ENCODE peak calls at places on chromosome 18, in four cellular contexts. R is HCT116, J is Panc1, Y is K562. C is an unnamed sample.

GRCh38 chr18:13388586-13389490 is 170.3 kb downstream of the LDLRAD4 start:
- DNase-seq in R (no peak), J (no peak), Y (no peak), C (no peak)

GRCh38 chr18:22267697-22268096 is 98.3 kb downstream of the GATA6 start:
- DNase-seq in R (no peak), J (no peak), Y (no peak), C (no peak)

GRCh38 chr18:31217038-31217437 is 54.4 kb upstream of the DSC1 start:
- DNase-seq in R (no peak), J (no peak), Y (no peak), C (no peak)

GRCh38 chr18:74683573-74683972 is 85.9 kb downstream of the ZNF407 start:
- DNase-seq in R (no peak), J (no peak), Y (no peak), C (no peak)

GRCh38 chr18:13112982-13113381 is 105.6 kb upstream of the LDLRAD4 start:
- DNase-seq in R (peak; percentile 2), J (no peak), Y (peak; percentile 75), C (peak; percentile 81)

GRCh38 chr18:31498450-31499156 is 626 bp downstream of the DSG2 start:
- DNase-seq in R (no peak), J (no peak), Y (peak; percentile 29), C (no peak)

GRCh38 chr18:77478619-77479018 is 229.0 kb downstream of the GALR1 start:
- DNase-seq in R (no peak), J (peak; percentile 8), Y (no peak), C (peak; percentile 3)

GRCh38 chr18:48540329-48541025 is 1.6 kb downstream of the CTIF start:
- DNase-seq in R (no peak), J (no peak), Y (peak; percentile 70), C (peak; percentile 57)

GRCh38 chr18:58447342-58448190 is 181.3 kb downstream of the ALPK2 start:
- DNase-seq in R (no peak), J (no peak), Y (no peak), C (no peak)

GRCh38 chr18:44679912-44680270 is 797 bp upstream of the SETBP1 start:
- DNase-seq in R (no peak), J (no peak), Y (no peak), C (no peak)

GRCh38 chr18:39773656-39774055 is 2181.4 kb upstream of the PIK3C3 start:
- DNase-seq in R (no peak), J (no peak), Y (no peak), C (no peak)

GRCh38 chr18:76395609-76396008 is 99.4 kb downstream of the ZNF516 start:
- DNase-seq in R (no peak), J (no peak), Y (no peak), C (no peak)

GRCh38 chr18:46920067-46920466 is 2.7 kb downstream of the KATNAL2 start:
- DNase-seq in R (no peak), J (no peak), Y (no peak), C (no peak)

GRCh38 chr18:69469444-69469919 is 68.8 kb downstream of the DOK6 start:
- DNase-seq in R (peak; percentile 45), J (peak; percentile 2), Y (peak; percentile 29), C (no peak)

GRCh38 chr18:79818036-79818435 is 20.3 kb downstream of the KCNG2 start:
- DNase-seq in R (no peak), J (no peak), Y (no peak), C (no peak)

GRCh38 chr18:22521026-22521707 is 103.5 kb upstream of the CTAGE1 start:
- DNase-seq in R (no peak), J (no peak), Y (no peak), C (no peak)

GRCh38 chr18:22203892-22204536 is 34.6 kb downstream of the GATA6 start:
- DNase-seq in R (no peak), J (no peak), Y (no peak), C (no peak)

GRCh38 chr18:67813380-67814028 is 297.0 kb upstream of the DSEL start:
- DNase-seq in R (no peak), J (no peak), Y (no peak), C (no peak)

GRCh38 chr18:36066001-36066400 is 1.4 kb downstream of the RPRD1A start:
- DNase-seq in R (no peak), J (no peak), Y (no peak), C (no peak)

GRCh38 chr18:48153641-48154481 is 223.4 kb upstream of the SMAD2 start:
- DNase-seq in R (no peak), J (no peak), Y (no peak), C (peak; percentile 73)

GRCh38 chr18:59694824-59695223 is 2.4 kb downstream of the CCBE1 start:
- DNase-seq in R (no peak), J (no peak), Y (no peak), C (no peak)

GRCh38 chr18:29586210-29586609 is 1409.3 kb upstream of the CDH2 start:
- DNase-seq in R (no peak), J (no peak), Y (no peak), C (no peak)

GRCh38 chr18:75090336-75090735 is 118.6 kb downstream of the PTGR3 start:
- DNase-seq in R (no peak), J (no peak), Y (no peak), C (no peak)

GRCh38 chr18:36572135-36572856 is 256.5 kb downstream of the TPGS2 start:
- DNase-seq in R (peak; percentile 8), J (peak; percentile 46), Y (no peak), C (peak; percentile 19)

GRCh38 chr18:45836242-45837215 is 11.1 kb downstream of the SIGLEC15 start:
- DNase-seq in R (no peak), J (no peak), Y (no peak), C (no peak)

GRCh38 chr18:63147973-63148372 is 171.6 kb downstream of the BCL2 start:
- DNase-seq in R (no peak), J (no peak), Y (no peak), C (no peak)

GRCh38 chr18:63149200-63149587 is 170.4 kb downstream of the BCL2 start:
- DNase-seq in R (no peak), J (no peak), Y (no peak), C (no peak)

GRCh38 chr18:63150326-63150725 is 169.2 kb downstream of the BCL2 start:
- DNase-seq in R (no peak), J (no peak), Y (no peak), C (no peak)

GRCh38 chr18:63147010-63147409 is 172.6 kb downstream of the BCL2 start:
- DNase-seq in R (no peak), J (no peak), Y (no peak), C (no peak)

GRCh38 chr18:63148449-63149199 is 170.9 kb downstream of the BCL2 start:
- DNase-seq in R (no peak), J (no peak), Y (no peak), C (no peak)
- TF ChIP-seq TCF7L2 in R (no peak), J (no peak), Y (no peak), C (no peak)

GRCh38 chr18:55912071-55912470 is 324.1 kb upstream of the TCF4 start:
- DNase-seq in R (no peak), J (no peak), Y (no peak), C (no peak)

GRCh38 chr18:55907352-55908045 is 319.5 kb upstream of the TCF4 start:
- DNase-seq in R (no peak), J (no peak), Y (no peak), C (no peak)

GRCh38 chr18:55910328-55910727 is 322.3 kb upstream of the TCF4 start:
- DNase-seq in R (no peak), J (no peak), Y (no peak), C (no peak)

GRCh38 chr18:55906533-55906932 is 318.5 kb upstream of the TCF4 start:
- DNase-seq in R (no peak), J (no peak), Y (no peak), C (no peak)

DNA sequence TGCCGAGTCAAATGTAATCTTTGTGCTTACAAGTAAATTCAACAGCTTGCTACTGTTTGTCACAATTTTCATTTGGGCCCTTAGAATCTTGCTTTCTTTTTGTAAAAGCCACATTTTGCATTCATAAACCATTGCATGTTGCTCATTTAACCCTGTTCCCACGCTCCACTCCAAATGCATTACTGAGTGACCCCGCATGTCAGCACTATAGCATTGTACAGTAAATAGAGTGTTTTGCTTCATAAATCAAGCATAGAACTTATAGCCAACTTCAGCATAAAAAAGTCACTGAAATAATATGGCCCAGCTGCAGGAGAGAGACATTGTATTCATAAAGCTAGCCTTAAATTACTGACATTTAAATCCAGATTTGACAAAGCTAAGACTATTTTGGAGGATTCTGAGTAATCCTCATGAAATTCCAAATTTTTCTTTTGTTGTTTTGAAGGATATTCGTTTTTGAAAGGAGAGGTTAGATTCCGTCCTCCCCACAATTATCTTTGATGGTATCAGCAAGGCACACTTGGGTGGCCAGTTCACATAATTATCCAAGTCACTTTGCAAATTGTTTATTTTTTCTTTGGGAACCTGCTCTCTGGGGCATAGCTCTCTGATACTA is 320.9 kb upstream of the TCF4 start:
- DNase-seq in R (no peak), J (no peak), Y (no peak), C (no peak)
- TF ChIP-seq TCF7L2 in R (no peak), J (no peak), Y (no peak), C (no peak)

DNA sequence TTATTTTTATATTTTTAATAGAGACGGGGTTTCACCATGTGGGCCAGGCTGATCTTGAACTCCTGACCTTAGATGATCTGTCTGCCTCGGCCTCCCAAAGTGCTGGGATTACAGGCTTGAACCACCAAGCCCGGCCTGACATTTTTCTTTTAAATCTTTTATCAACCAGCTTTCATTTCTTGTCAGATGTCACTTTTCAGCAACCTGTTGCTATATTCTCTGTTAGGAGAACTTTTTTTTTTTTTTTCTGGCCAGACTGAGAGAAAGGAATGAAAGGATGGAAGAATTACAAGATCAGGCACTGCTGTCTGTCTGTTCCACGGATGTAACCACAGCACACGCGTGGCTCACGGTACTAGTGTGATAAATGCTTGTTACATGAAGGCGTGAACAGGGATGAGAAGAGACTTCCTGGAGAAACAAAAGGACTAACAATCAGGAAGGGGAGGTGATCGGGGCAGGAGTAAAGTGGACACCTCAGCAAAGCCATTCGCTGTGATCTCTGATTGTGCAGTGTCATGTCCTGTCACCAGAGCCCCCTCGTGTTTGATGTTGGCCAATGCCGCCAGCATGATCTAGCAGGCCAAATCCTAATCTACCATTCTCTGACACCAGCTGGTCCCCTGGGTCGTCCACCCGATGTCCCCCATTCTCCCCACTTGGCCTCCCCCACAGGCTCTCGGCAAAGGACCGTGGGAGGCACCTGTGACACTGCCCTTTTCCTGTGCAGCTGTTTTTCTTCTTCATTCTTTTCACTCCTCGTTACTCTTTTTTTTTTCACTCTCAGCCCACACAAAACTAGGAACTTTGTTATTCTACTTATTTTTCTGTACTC is 146.6 kb downstream of the TGIF1 start:
- DNase-seq in R (no peak), J (no peak), Y (peak; percentile 81), C (peak; percentile 88)
- TF ChIP-seq TCF7L2 in R (peak; percentile 97), J (peak; percentile 83), Y (peak; percentile 67), C (peak; percentile 50)

GRCh38 chr18:10170375-10170774 is 256.6 kb downstream of the VAPA start:
- DNase-seq in R (no peak), J (no peak), Y (no peak), C (no peak)
- TF ChIP-seq TCF7L2 in R (no peak), J (no peak), Y (no peak), C (no peak)

GRCh38 chr18:250685-251084 is 17.2 kb downstream of the THOC1 start:
- DNase-seq in R (no peak), J (no peak), Y (no peak), C (no peak)
- TF ChIP-seq TCF7L2 in R (no peak), J (no peak), Y (no peak), C (no peak)